ENCODE peak calls at places on chromosomes 4 and X, in four cellular contexts. V is endodermal cell, S is right atrium auricular region, U is neuronal stem cell. M is an unnamed sample.

GRCh38 chr4:67875011-67875410 is 8.8 kb downstream of the TMPRSS11D start:
- DNase-seq in V (no peak), S (no peak), U (no peak), M (no peak)

GRCh38 chr4:134243742-134244713 is 42.4 kb upstream of the PABPC4L start:
- DNase-seq in V (peak; percentile 53), S (no peak), U (no peak), M (no peak)

GRCh38 chr4:21652508-21653108 is 296.0 kb downstream of the KCNIP4 start:
- DNase-seq in V (no peak), S (no peak), U (no peak), M (no peak)

GRCh38 chr4:102713096-102713495 is 47.7 kb downstream of the MANBA start:
- DNase-seq in V (no peak), S (no peak), U (no peak), M (no peak)

GRCh38 chr4:186819357-186820086 is 95.9 kb upstream of the FAT1 start:
- DNase-seq in V (no peak), S (no peak), U (no peak), M (no peak)

GRCh38 chr4:106034751-106035150 is 139.5 kb downstream of the NPNT start:
- DNase-seq in V (no peak), S (no peak), U (no peak), M (no peak)

GRCh38 chr4:82594466-82594865 is 32.7 kb upstream of the TMEM150C start:
- DNase-seq in V (no peak), S (no peak), U (no peak), M (no peak)

GRCh38 chrX:31590581-31591113 is 518.8 kb upstream of the FTHL17 start:
- DNase-seq in V (no peak), S (no peak), U (no peak), M (no peak)

GRCh38 chr4:187268940-187269339 is 545.3 kb upstream of the FAT1 start:
- DNase-seq in V (no peak), S (no peak), U (no peak), M (no peak)

GRCh38 chr4:111136438-111136837 is 513.6 kb upstream of the PITX2 start:
- DNase-seq in V (no peak), S (no peak), U (no peak), M (no peak)

GRCh38 chr4:80586716-80587115 is 251.2 kb downstream of the CFAP299 start:
- DNase-seq in V (no peak), S (no peak), U (no peak), M (no peak)

GRCh38 chr4:97548186-97548585 is 595.1 kb downstream of the STPG2 start:
- DNase-seq in V (no peak), S (no peak), U (no peak), M (no peak)

GRCh38 chrX:37380256-37380655 is 31.1 kb downstream of the PRRG1 start:
- DNase-seq in V (no peak), S (no peak), U (no peak), M (no peak)

GRCh38 chr4:141759796-141760425 is 123.5 kb downstream of the IL15 start:
- DNase-seq in V (no peak), S (no peak), U (no peak), M (no peak)

GRCh38 chr4:123418486-123418931 is 21.9 kb downstream of the SPRY1 start:
- DNase-seq in V (peak; percentile 87), S (no peak), U (peak; percentile 85), M (no peak)

GRCh38 chrX:132489256-132490085 is 633 bp upstream of the MBNL3 start:
- DNase-seq in V (peak; percentile 72), S (peak; percentile 61), U (peak; percentile 11), M (no peak)

GRCh38 chr4:97238956-97239698 is 904.1 kb downstream of the STPG2 start:
- DNase-seq in V (no peak), S (no peak), U (peak; percentile 20), M (no peak)

GRCh38 chr4:2059726-2060577 is 825 bp downstream of the NAT8L start:
- DNase-seq in V (no peak), S (no peak), U (no peak), M (no peak)

GRCh38 chr4:2060578-2061207 is 1.6 kb downstream of the NAT8L start:
- DNase-seq in V (peak; percentile 87), S (no peak), U (no peak), M (no peak)

GRCh38 chr4:2058264-2059033 is 678 bp upstream of the NAT8L start:
- DNase-seq in V (peak; percentile 71), S (no peak), U (no peak), M (no peak)

GRCh38 chr4:2057382-2058065 is 1.6 kb upstream of the NAT8L start:
- DNase-seq in V (no peak), S (no peak), U (no peak), M (no peak)

GRCh38 chr4:2059034-2059725 is at the start of gene NAT8L:
- DNase-seq in V (peak; percentile 78), S (no peak), U (no peak), M (no peak)
- H3K4me3 ChIP-seq in V (no peak within 1 kb of the TSS), S (peak within 1 kb of the TSS; percentile 56), U (peak within 1 kb of the TSS; percentile 71), M (peak within 1 kb of the TSS; percentile 58)

DNA sequence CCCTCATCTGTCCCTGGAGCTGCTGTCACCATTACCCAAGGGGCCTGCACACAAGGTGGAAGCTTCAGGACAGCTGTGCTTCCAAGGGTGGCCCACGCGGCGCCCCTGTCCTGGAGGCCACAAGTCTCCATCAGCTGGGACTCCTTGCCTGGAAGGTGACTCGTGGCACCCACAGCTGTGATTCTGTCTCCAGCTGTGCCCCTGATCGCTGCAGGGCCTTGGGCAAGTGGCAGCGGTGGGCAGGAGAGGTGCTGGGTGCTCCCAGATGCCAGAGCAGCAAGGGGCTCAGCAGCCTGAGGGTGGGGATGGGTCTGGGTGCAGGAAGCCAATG is 9.0 kb upstream of the DUSP9 start:
- DNase-seq in V (peak; percentile 28), S (no peak), U (no peak), M (no peak)
- H3K4me1 ChIP-seq in V (no peaks in the 10 kb centered on the region), S (peaks cover 14% of the 10 kb centered on the region), U (peaks cover 12% of the 10 kb centered on the region), M (no peaks in the 10 kb centered on the region)

GRCh38 chr4:113838421-113838820 is 76.9 kb upstream of the CAMK2D start:
- DNase-seq in V (no peak), S (no peak), U (no peak), M (no peak)
- H3K27ac ChIP-seq in V (no peak overlapping the region), S (no peak overlapping the region), U (no peak overlapping the region), M (no peak overlapping the region)

GRCh38 chr4:88308587-88308986 is 24.2 kb upstream of the PPM1K start:
- DNase-seq in V (no peak), S (no peak), U (no peak), M (no peak)
- H3K4me3 ChIP-seq in V (no peak overlapping the region), S (no peak overlapping the region), U (no peak overlapping the region), M (no peak overlapping the region)

M was measured in thoracic aorta.